ENCODE peak calls at places on chromosome 1, in nine cellular contexts. One of them, this sample, is unnamed.

GRCh38 chr1:243970077-243970476 is 81.0 kb upstream of the ZBTB18 start:
- DNase-seq in substantia nigra: no peak
- DNase-seq in NCI-H1105: no peak
- DNase-seq in NCI-H1092 treated with DMSO at 0.1 percent for 48 hours: no peak
- DNase-seq in T-cell: no peak
- DNase-seq in stimulated activated CD4-positive, alpha-beta T cell treated with anti-CD3 and anti-CD28 coated beads, Interleukin-12 subunit alpha, Interleukin-12 subunit beta, amount 100 ng/mL, for 24 hours: no peak
- DNase-seq in germinal center: no peak
- DNase-seq in progenitor cell of endocrine pancreas: no peak
- DNase-seq in AML-193: no peak
- DNase-seq in this sample: no peak

GRCh38 chr1:65395887-65396612 is 24.4 kb upstream of the LEPR start:
- DNase-seq in NCI-H1092 treated with DMSO at 0.1 percent for 48 hours: no peak
- DNase-seq in AML-193: no peak
- DNase-seq in germinal center: no peak
- DNase-seq in stimulated activated CD4-positive, alpha-beta T cell treated with anti-CD3 and anti-CD28 coated beads, Interleukin-12 subunit alpha, Interleukin-12 subunit beta, amount 100 ng/mL, for 24 hours: no peak
- DNase-seq in NCI-H1105: no peak
- DNase-seq in T-cell: no peak
- DNase-seq in progenitor cell of endocrine pancreas: no peak
- DNase-seq in substantia nigra: no peak
- DNase-seq in this sample: no peak

GRCh38 chr1:223474804-223475203 is 81.6 kb downstream of the CCDC185 start:
- DNase-seq in T-cell: no peak
- DNase-seq in NCI-H1105: no peak
- DNase-seq in germinal center: no peak
- DNase-seq in AML-193: no peak
- DNase-seq in progenitor cell of endocrine pancreas: no peak
- DNase-seq in substantia nigra: no peak
- DNase-seq in NCI-H1092 treated with DMSO at 0.1 percent for 48 hours: no peak
- DNase-seq in stimulated activated CD4-positive, alpha-beta T cell treated with anti-CD3 and anti-CD28 coated beads, Interleukin-12 subunit alpha, Interleukin-12 subunit beta, amount 100 ng/mL, for 24 hours: no peak
- DNase-seq in this sample: no peak

GRCh38 chr1:244344001-244344400 is 107.7 kb downstream of the ADSS2 start:
- DNase-seq in progenitor cell of endocrine pancreas: no peak
- DNase-seq in NCI-H1092 treated with DMSO at 0.1 percent for 48 hours: no peak
- DNase-seq in stimulated activated CD4-positive, alpha-beta T cell treated with anti-CD3 and anti-CD28 coated beads, Interleukin-12 subunit alpha, Interleukin-12 subunit beta, amount 100 ng/mL, for 24 hours: no peak
- DNase-seq in substantia nigra: no peak
- DNase-seq in T-cell: no peak
- DNase-seq in NCI-H1105: no peak
- DNase-seq in AML-193: no peak
- DNase-seq in germinal center: no peak
- DNase-seq in this sample: no peak

GRCh38 chr1:38527373-38527966 is 332.1 kb downstream of the RRAGC start:
- DNase-seq in NCI-H1092 treated with DMSO at 0.1 percent for 48 hours: no peak
- DNase-seq in stimulated activated CD4-positive, alpha-beta T cell treated with anti-CD3 and anti-CD28 coated beads, Interleukin-12 subunit alpha, Interleukin-12 subunit beta, amount 100 ng/mL, for 24 hours: peak
- DNase-seq in substantia nigra: no peak
- DNase-seq in T-cell: peak
- DNase-seq in germinal center: peak
- DNase-seq in AML-193: no peak
- DNase-seq in NCI-H1105: no peak
- DNase-seq in progenitor cell of endocrine pancreas: no peak
- DNase-seq in this sample: no peak

GRCh38 chr1:78619029-78619428 is 1.2 kb upstream of the IFI44L start:
- DNase-seq in substantia nigra: no peak
- DNase-seq in stimulated activated CD4-positive, alpha-beta T cell treated with anti-CD3 and anti-CD28 coated beads, Interleukin-12 subunit alpha, Interleukin-12 subunit beta, amount 100 ng/mL, for 24 hours: no peak
- DNase-seq in progenitor cell of endocrine pancreas: no peak
- DNase-seq in NCI-H1105: no peak
- DNase-seq in germinal center: no peak
- DNase-seq in AML-193: no peak
- DNase-seq in T-cell: no peak
- DNase-seq in NCI-H1092 treated with DMSO at 0.1 percent for 48 hours: no peak
- DNase-seq in this sample: no peak

GRCh38 chr1:88488277-88488676 is 195.8 kb upstream of the PKN2 start:
- DNase-seq in substantia nigra: no peak
- DNase-seq in stimulated activated CD4-positive, alpha-beta T cell treated with anti-CD3 and anti-CD28 coated beads, Interleukin-12 subunit alpha, Interleukin-12 subunit beta, amount 100 ng/mL, for 24 hours: no peak
- DNase-seq in AML-193: no peak
- DNase-seq in NCI-H1092 treated with DMSO at 0.1 percent for 48 hours: no peak
- DNase-seq in T-cell: no peak
- DNase-seq in germinal center: no peak
- DNase-seq in NCI-H1105: no peak
- DNase-seq in progenitor cell of endocrine pancreas: no peak
- DNase-seq in this sample: no peak

GRCh38 chr1:182685186-182685585 is 799 bp upstream of the RGS8 start:
- DNase-seq in NCI-H1092 treated with DMSO at 0.1 percent for 48 hours: peak
- DNase-seq in stimulated activated CD4-positive, alpha-beta T cell treated with anti-CD3 and anti-CD28 coated beads, Interleukin-12 subunit alpha, Interleukin-12 subunit beta, amount 100 ng/mL, for 24 hours: no peak
- DNase-seq in T-cell: no peak
- DNase-seq in AML-193: no peak
- DNase-seq in NCI-H1105: no peak
- DNase-seq in progenitor cell of endocrine pancreas: no peak
- DNase-seq in substantia nigra: no peak
- DNase-seq in germinal center: no peak
- DNase-seq in this sample: peak

GRCh38 chr1:116006486-116006964 is 30.2 kb downstream of the SLC22A15 start:
- DNase-seq in germinal center: no peak
- DNase-seq in substantia nigra: no peak
- DNase-seq in AML-193: no peak
- DNase-seq in stimulated activated CD4-positive, alpha-beta T cell treated with anti-CD3 and anti-CD28 coated beads, Interleukin-12 subunit alpha, Interleukin-12 subunit beta, amount 100 ng/mL, for 24 hours: no peak
- DNase-seq in NCI-H1092 treated with DMSO at 0.1 percent for 48 hours: no peak
- DNase-seq in progenitor cell of endocrine pancreas: no peak
- DNase-seq in T-cell: no peak
- DNase-seq in NCI-H1105: no peak
- DNase-seq in this sample: no peak

GRCh38 chr1:205451202-205451601 is 4.6 kb downstream of the BLACAT1 start:
- DNase-seq in AML-193: no peak
- DNase-seq in germinal center: no peak
- DNase-seq in T-cell: no peak
- DNase-seq in NCI-H1092 treated with DMSO at 0.1 percent for 48 hours: no peak
- DNase-seq in progenitor cell of endocrine pancreas: no peak
- DNase-seq in NCI-H1105: no peak
- DNase-seq in stimulated activated CD4-positive, alpha-beta T cell treated with anti-CD3 and anti-CD28 coated beads, Interleukin-12 subunit alpha, Interleukin-12 subunit beta, amount 100 ng/mL, for 24 hours: no peak
- DNase-seq in substantia nigra: no peak
- DNase-seq in this sample: no peak

GRCh38 chr1:224067621-224068457 is 46.1 kb upstream of the FBXO28 start:
- DNase-seq in germinal center: no peak
- DNase-seq in NCI-H1092 treated with DMSO at 0.1 percent for 48 hours: no peak
- DNase-seq in substantia nigra: no peak
- DNase-seq in progenitor cell of endocrine pancreas: no peak
- DNase-seq in AML-193: no peak
- DNase-seq in NCI-H1105: no peak
- DNase-seq in T-cell: no peak
- DNase-seq in stimulated activated CD4-positive, alpha-beta T cell treated with anti-CD3 and anti-CD28 coated beads, Interleukin-12 subunit alpha, Interleukin-12 subunit beta, amount 100 ng/mL, for 24 hours: no peak
- DNase-seq in this sample: no peak

GRCh38 chr1:225890346-225891228 is 1.6 kb upstream of the LEFTY1 start:
- DNase-seq in stimulated activated CD4-positive, alpha-beta T cell treated with anti-CD3 and anti-CD28 coated beads, Interleukin-12 subunit alpha, Interleukin-12 subunit beta, amount 100 ng/mL, for 24 hours: no peak
- DNase-seq in NCI-H1092 treated with DMSO at 0.1 percent for 48 hours: no peak
- DNase-seq in germinal center: no peak
- DNase-seq in substantia nigra: no peak
- DNase-seq in NCI-H1105: no peak
- DNase-seq in AML-193: no peak
- DNase-seq in progenitor cell of endocrine pancreas: no peak
- DNase-seq in T-cell: no peak
- DNase-seq in this sample: no peak

GRCh38 chr1:38376577-38376976 is 330.0 kb upstream of the POU3F1 start:
- DNase-seq in T-cell: no peak
- DNase-seq in NCI-H1092 treated with DMSO at 0.1 percent for 48 hours: no peak
- DNase-seq in germinal center: no peak
- DNase-seq in NCI-H1105: no peak
- DNase-seq in substantia nigra: no peak
- DNase-seq in AML-193: no peak
- DNase-seq in stimulated activated CD4-positive, alpha-beta T cell treated with anti-CD3 and anti-CD28 coated beads, Interleukin-12 subunit alpha, Interleukin-12 subunit beta, amount 100 ng/mL, for 24 hours: no peak
- DNase-seq in progenitor cell of endocrine pancreas: no peak
- DNase-seq in this sample: no peak

GRCh38 chr1:1116701-1117468 is 996 bp upstream of the C1orf159 start:
- DNase-seq in progenitor cell of endocrine pancreas: no peak
- DNase-seq in AML-193: no peak
- DNase-seq in T-cell: peak
- DNase-seq in stimulated activated CD4-positive, alpha-beta T cell treated with anti-CD3 and anti-CD28 coated beads, Interleukin-12 subunit alpha, Interleukin-12 subunit beta, amount 100 ng/mL, for 24 hours: no peak
- DNase-seq in NCI-H1105: peak
- DNase-seq in substantia nigra: no peak
- DNase-seq in germinal center: peak
- DNase-seq in NCI-H1092 treated with DMSO at 0.1 percent for 48 hours: no peak
- DNase-seq in this sample: no peak

GRCh38 chr1:53372501-53372951 is 44.7 kb upstream of the LRP8 start:
- DNase-seq in T-cell: no peak
- DNase-seq in NCI-H1105: no peak
- DNase-seq in AML-193: no peak
- DNase-seq in substantia nigra: no peak
- DNase-seq in progenitor cell of endocrine pancreas: no peak
- DNase-seq in NCI-H1092 treated with DMSO at 0.1 percent for 48 hours: no peak
- DNase-seq in germinal center: no peak
- DNase-seq in stimulated activated CD4-positive, alpha-beta T cell treated with anti-CD3 and anti-CD28 coated beads, Interleukin-12 subunit alpha, Interleukin-12 subunit beta, amount 100 ng/mL, for 24 hours: no peak
- DNase-seq in this sample: no peak

GRCh38 chr1:118100686-118101300 is 84.2 kb downstream of the SPAG17 start:
- DNase-seq in T-cell: no peak
- DNase-seq in germinal center: no peak
- DNase-seq in progenitor cell of endocrine pancreas: no peak
- DNase-seq in NCI-H1105: peak
- DNase-seq in substantia nigra: no peak
- DNase-seq in stimulated activated CD4-positive, alpha-beta T cell treated with anti-CD3 and anti-CD28 coated beads, Interleukin-12 subunit alpha, Interleukin-12 subunit beta, amount 100 ng/mL, for 24 hours: no peak
- DNase-seq in NCI-H1092 treated with DMSO at 0.1 percent for 48 hours: peak
- DNase-seq in AML-193: no peak
- DNase-seq in this sample: peak

GRCh38 chr1:88885933-88886332 is 5.4 kb downstream of the GTF2B start:
- DNase-seq in AML-193: no peak
- DNase-seq in substantia nigra: no peak
- DNase-seq in progenitor cell of endocrine pancreas: no peak
- DNase-seq in NCI-H1105: no peak
- DNase-seq in T-cell: no peak
- DNase-seq in germinal center: no peak
- DNase-seq in NCI-H1092 treated with DMSO at 0.1 percent for 48 hours: no peak
- DNase-seq in stimulated activated CD4-positive, alpha-beta T cell treated with anti-CD3 and anti-CD28 coated beads, Interleukin-12 subunit alpha, Interleukin-12 subunit beta, amount 100 ng/mL, for 24 hours: no peak
- DNase-seq in this sample: no peak

GRCh38 chr1:228375578-228376261 is 30.9 kb downstream of the TRIM11 start:
- DNase-seq in T-cell: no peak
- DNase-seq in progenitor cell of endocrine pancreas: no peak
- DNase-seq in NCI-H1105: no peak
- DNase-seq in NCI-H1092 treated with DMSO at 0.1 percent for 48 hours: no peak
- DNase-seq in stimulated activated CD4-positive, alpha-beta T cell treated with anti-CD3 and anti-CD28 coated beads, Interleukin-12 subunit alpha, Interleukin-12 subunit beta, amount 100 ng/mL, for 24 hours: no peak
- DNase-seq in AML-193: no peak
- DNase-seq in germinal center: no peak
- DNase-seq in substantia nigra: no peak
- DNase-seq in this sample: no peak

GRCh38 chr1:216140650-216141547 is 282.3 kb downstream of the USH2A start:
- DNase-seq in stimulated activated CD4-positive, alpha-beta T cell treated with anti-CD3 and anti-CD28 coated beads, Interleukin-12 subunit alpha, Interleukin-12 subunit beta, amount 100 ng/mL, for 24 hours: no peak
- DNase-seq in NCI-H1105: peak
- DNase-seq in NCI-H1092 treated with DMSO at 0.1 percent for 48 hours: peak
- DNase-seq in progenitor cell of endocrine pancreas: no peak
- DNase-seq in germinal center: no peak
- DNase-seq in T-cell: no peak
- DNase-seq in AML-193: no peak
- DNase-seq in substantia nigra: no peak
- DNase-seq in this sample: no peak

GRCh38 chr1:36123357-36123756 is 1.7 kb downstream of the COL8A2 start:
- DNase-seq in NCI-H1092 treated with DMSO at 0.1 percent for 48 hours: no peak
- DNase-seq in progenitor cell of endocrine pancreas: no peak
- DNase-seq in T-cell: no peak
- DNase-seq in germinal center: peak
- DNase-seq in stimulated activated CD4-positive, alpha-beta T cell treated with anti-CD3 and anti-CD28 coated beads, Interleukin-12 subunit alpha, Interleukin-12 subunit beta, amount 100 ng/mL, for 24 hours: no peak
- DNase-seq in AML-193: no peak
- DNase-seq in substantia nigra: no peak
- DNase-seq in NCI-H1105: no peak
- DNase-seq in this sample: no peak

GRCh38 chr1:151976868-151977267 is 16.8 kb downstream of the S100A10 start:
- DNase-seq in T-cell: no peak
- DNase-seq in germinal center: no peak
- DNase-seq in AML-193: no peak
- DNase-seq in NCI-H1105: no peak
- DNase-seq in stimulated activated CD4-positive, alpha-beta T cell treated with anti-CD3 and anti-CD28 coated beads, Interleukin-12 subunit alpha, Interleukin-12 subunit beta, amount 100 ng/mL, for 24 hours: no peak
- DNase-seq in substantia nigra: no peak
- DNase-seq in progenitor cell of endocrine pancreas: no peak
- DNase-seq in NCI-H1092 treated with DMSO at 0.1 percent for 48 hours: no peak
- DNase-seq in this sample: no peak

GRCh38 chr1:81752840-81753239 is 47.9 kb upstream of the ADGRL2 start:
- DNase-seq in substantia nigra: no peak
- DNase-seq in stimulated activated CD4-positive, alpha-beta T cell treated with anti-CD3 and anti-CD28 coated beads, Interleukin-12 subunit alpha, Interleukin-12 subunit beta, amount 100 ng/mL, for 24 hours: no peak
- DNase-seq in T-cell: no peak
- DNase-seq in germinal center: no peak
- DNase-seq in AML-193: no peak
- DNase-seq in NCI-H1092 treated with DMSO at 0.1 percent for 48 hours: no peak
- DNase-seq in NCI-H1105: no peak
- DNase-seq in progenitor cell of endocrine pancreas: no peak
- DNase-seq in this sample: no peak

GRCh38 chr1:214660900-214661299 is 57.9 kb downstream of the CENPF start:
- DNase-seq in germinal center: no peak
- DNase-seq in substantia nigra: peak
- DNase-seq in stimulated activated CD4-positive, alpha-beta T cell treated with anti-CD3 and anti-CD28 coated beads, Interleukin-12 subunit alpha, Interleukin-12 subunit beta, amount 100 ng/mL, for 24 hours: no peak
- DNase-seq in NCI-H1092 treated with DMSO at 0.1 percent for 48 hours: no peak
- DNase-seq in NCI-H1105: no peak
- DNase-seq in progenitor cell of endocrine pancreas: peak
- DNase-seq in T-cell: no peak
- DNase-seq in AML-193: no peak
- DNase-seq in this sample: no peak

GRCh38 chr1:19525607-19526545 is 40.5 kb upstream of the CAPZB start:
- DNase-seq in substantia nigra: no peak
- DNase-seq in progenitor cell of endocrine pancreas: no peak
- DNase-seq in stimulated activated CD4-positive, alpha-beta T cell treated with anti-CD3 and anti-CD28 coated beads, Interleukin-12 subunit alpha, Interleukin-12 subunit beta, amount 100 ng/mL, for 24 hours: no peak
- DNase-seq in T-cell: no peak
- DNase-seq in germinal center: no peak
- DNase-seq in AML-193: no peak
- DNase-seq in NCI-H1092 treated with DMSO at 0.1 percent for 48 hours: no peak
- DNase-seq in NCI-H1105: no peak
- DNase-seq in this sample: peak

GRCh38 chr1:184365699-184366098 is 21.1 kb upstream of the C1orf21 start:
- DNase-seq in NCI-H1092 treated with DMSO at 0.1 percent for 48 hours: no peak
- DNase-seq in T-cell: no peak
- DNase-seq in substantia nigra: no peak
- DNase-seq in stimulated activated CD4-positive, alpha-beta T cell treated with anti-CD3 and anti-CD28 coated beads, Interleukin-12 subunit alpha, Interleukin-12 subunit beta, amount 100 ng/mL, for 24 hours: no peak
- DNase-seq in germinal center: no peak
- DNase-seq in NCI-H1105: no peak
- DNase-seq in progenitor cell of endocrine pancreas: no peak
- DNase-seq in AML-193: no peak
- DNase-seq in this sample: no peak

GRCh38 chr1:204377800-204378608 is 18.3 kb upstream of the PLEKHA6 start:
- DNase-seq in AML-193: peak
- DNase-seq in germinal center: peak
- DNase-seq in substantia nigra: peak
- DNase-seq in T-cell: peak
- DNase-seq in NCI-H1105: peak
- DNase-seq in progenitor cell of endocrine pancreas: peak
- DNase-seq in stimulated activated CD4-positive, alpha-beta T cell treated with anti-CD3 and anti-CD28 coated beads, Interleukin-12 subunit alpha, Interleukin-12 subunit beta, amount 100 ng/mL, for 24 hours: no peak
- DNase-seq in NCI-H1092 treated with DMSO at 0.1 percent for 48 hours: peak
- DNase-seq in this sample: peak

GRCh38 chr1:7317888-7318287 is 453.2 kb upstream of the VAMP3 start:
- DNase-seq in substantia nigra: no peak
- DNase-seq in progenitor cell of endocrine pancreas: no peak
- DNase-seq in germinal center: no peak
- DNase-seq in stimulated activated CD4-positive, alpha-beta T cell treated with anti-CD3 and anti-CD28 coated beads, Interleukin-12 subunit alpha, Interleukin-12 subunit beta, amount 100 ng/mL, for 24 hours: no peak
- DNase-seq in T-cell: no peak
- DNase-seq in NCI-H1105: no peak
- DNase-seq in AML-193: no peak
- DNase-seq in NCI-H1092 treated with DMSO at 0.1 percent for 48 hours: no peak
- DNase-seq in this sample: no peak

GRCh38 chr1:115642168-115643072 is 650 bp downstream of the VANGL1 start:
- DNase-seq in AML-193: no peak
- DNase-seq in germinal center: peak
- DNase-seq in progenitor cell of endocrine pancreas: peak
- DNase-seq in stimulated activated CD4-positive, alpha-beta T cell treated with anti-CD3 and anti-CD28 coated beads, Interleukin-12 subunit alpha, Interleukin-12 subunit beta, amount 100 ng/mL, for 24 hours: no peak
- DNase-seq in NCI-H1105: peak
- DNase-seq in T-cell: peak
- DNase-seq in NCI-H1092 treated with DMSO at 0.1 percent for 48 hours: peak
- DNase-seq in substantia nigra: no peak
- DNase-seq in this sample: peak

GRCh38 chr1:29496701-29497100 is 260.4 kb downstream of the PTPRU start:
- DNase-seq in AML-193: no peak
- DNase-seq in NCI-H1105: no peak
- DNase-seq in T-cell: no peak
- DNase-seq in progenitor cell of endocrine pancreas: no peak
- DNase-seq in NCI-H1092 treated with DMSO at 0.1 percent for 48 hours: no peak
- DNase-seq in germinal center: no peak
- DNase-seq in substantia nigra: no peak
- DNase-seq in stimulated activated CD4-positive, alpha-beta T cell treated with anti-CD3 and anti-CD28 coated beads, Interleukin-12 subunit alpha, Interleukin-12 subunit beta, amount 100 ng/mL, for 24 hours: no peak
- DNase-seq in this sample: no peak

GRCh38 chr1:207670997-207671396 is 26.1 kb downstream of the CR1L start:
- DNase-seq in substantia nigra: no peak
- DNase-seq in NCI-H1105: no peak
- DNase-seq in NCI-H1092 treated with DMSO at 0.1 percent for 48 hours: no peak
- DNase-seq in progenitor cell of endocrine pancreas: no peak
- DNase-seq in T-cell: no peak
- DNase-seq in AML-193: no peak
- DNase-seq in stimulated activated CD4-positive, alpha-beta T cell treated with anti-CD3 and anti-CD28 coated beads, Interleukin-12 subunit alpha, Interleukin-12 subunit beta, amount 100 ng/mL, for 24 hours: no peak
- DNase-seq in germinal center: no peak
- DNase-seq in this sample: no peak

GRCh38 chr1:181588631-181589030 is 105.3 kb downstream of the CACNA1E start:
- DNase-seq in substantia nigra: no peak
- DNase-seq in T-cell: no peak
- DNase-seq in progenitor cell of endocrine pancreas: no peak
- DNase-seq in NCI-H1092 treated with DMSO at 0.1 percent for 48 hours: no peak
- DNase-seq in stimulated activated CD4-positive, alpha-beta T cell treated with anti-CD3 and anti-CD28 coated beads, Interleukin-12 subunit alpha, Interleukin-12 subunit beta, amount 100 ng/mL, for 24 hours: no peak
- DNase-seq in germinal center: no peak
- DNase-seq in NCI-H1105: no peak
- DNase-seq in AML-193: no peak
- DNase-seq in this sample: no peak

This sample was measured in DMS153.